ENCODE peak calls at places on chromosomes 11 and 22, in four cellular contexts. Q is BE2C, O is fibroblast of lung, V is GM23338. S is an unnamed sample.

GRCh38 chr11:82754410-82754809 is 20.7 kb upstream of the FAM181B start:
- DNase-seq in O (no peak), Q (no peak), V (no peak), S (no peak)

GRCh38 chr11:44609028-44609782 is 43.7 kb downstream of the CD82 start:
- DNase-seq in V (no peak), Q (no peak), O (no peak), S (no peak)

GRCh38 chr11:86064236-86064803 is 4.6 kb downstream of the PICALM start:
- DNase-seq in V (no peak), O (no peak), Q (no peak), S (no peak)

GRCh38 chr11:76653674-76654309 is 16.8 kb downstream of the LRRC32 start:
- DNase-seq in O (peak; percentile 99), Q (no peak), V (no peak), S (peak; percentile 5)

GRCh38 chr11:27720277-27720830 is 20.1 kb upstream of the BDNF start:
- DNase-seq in Q (no peak), V (peak; percentile 96), O (peak; percentile 65), S (peak; percentile 40)

GRCh38 chr11:87265132-87265531 is 227.4 kb downstream of the TMEM135 start:
- DNase-seq in V (no peak), O (peak; percentile 51), Q (no peak), S (no peak)

GRCh38 chr22:50696799-50697561 is 24.4 kb downstream of the SHANK3 start:
- DNase-seq in Q (peak; percentile 19), O (peak; percentile 11), V (peak; percentile 74), S (peak; percentile 62)

GRCh38 chr11:123190504-123190903 is 4.5 kb downstream of the CLMP start:
- DNase-seq in V (no peak), O (no peak), Q (no peak), S (no peak)

GRCh38 chr11:121435796-121436511 is 16.2 kb upstream of the SORL1 start:
- DNase-seq in Q (no peak), V (no peak), O (no peak), S (no peak)

GRCh38 chr22:50246242-50247175 is 1.7 kb upstream of the TUBGCP6 start:
- DNase-seq in V (peak; percentile 54), O (no peak), Q (no peak), S (no peak)

DNA sequence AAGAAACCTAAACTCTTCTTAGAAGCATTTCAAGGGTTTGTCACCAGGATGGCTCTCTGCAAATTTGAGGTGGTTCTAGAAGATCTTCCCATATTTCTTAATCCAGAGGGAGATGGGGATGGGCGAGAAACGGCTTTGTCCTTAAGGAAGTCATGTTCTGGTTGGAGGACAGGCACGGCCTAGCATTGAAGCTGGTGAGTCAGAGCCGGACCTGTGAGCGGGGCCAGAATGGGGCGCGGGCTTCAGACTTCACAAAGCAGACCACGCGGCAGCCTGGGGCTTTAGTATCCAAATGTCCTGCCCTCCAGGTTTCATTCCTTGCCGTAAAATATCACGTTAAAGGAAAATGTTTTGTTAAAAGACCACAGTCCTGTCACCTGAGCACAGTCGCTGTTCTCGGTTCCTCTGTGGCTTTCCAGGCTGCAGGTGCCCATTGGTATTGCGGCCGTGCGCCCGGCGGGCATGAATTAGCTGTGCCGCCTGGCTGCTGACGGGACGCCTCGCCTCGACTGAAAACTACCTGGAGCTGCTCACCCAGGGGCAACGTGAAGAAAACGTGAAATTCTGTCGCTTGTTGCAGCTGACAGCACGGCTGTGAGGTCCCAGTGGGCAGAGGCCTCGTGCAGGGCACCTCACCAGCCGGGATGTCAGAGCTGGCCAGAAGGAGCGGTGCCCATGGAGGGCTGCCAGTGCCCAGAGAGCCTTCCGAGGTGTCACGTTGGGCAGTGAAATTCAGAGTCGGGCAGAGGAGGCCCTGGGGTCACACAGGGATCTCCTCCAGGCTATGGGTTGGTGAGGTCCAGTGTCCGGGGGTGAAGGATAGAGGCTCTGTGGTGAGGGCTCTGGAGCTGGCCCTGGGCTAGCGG is 59.0 kb downstream of the LRP5 start:
- DNase-seq in V (no peak), O (no peak), Q (no peak), S (no peak)
- TF ChIP-seq CTCF in V (no peak), O (no peak), Q (no peak), S (no peak)

GRCh38 chr22:25367756-25368155 is 148.3 kb downstream of the CRYBB2 start:
- DNase-seq in V (no peak), Q (no peak), O (no peak), S (no peak)

GRCh38 chr22:25366876-25367466 is 147.5 kb downstream of the CRYBB2 start:
- DNase-seq in V (no peak), Q (no peak), O (peak; percentile 10), S (no peak)

GRCh38 chr22:25364736-25365241 is 145.3 kb downstream of the CRYBB2 start:
- DNase-seq in V (no peak), O (no peak), Q (no peak), S (peak; percentile 15)

GRCh38 chr22:25365491-25366261 is 146.2 kb downstream of the CRYBB2 start:
- DNase-seq in O (no peak), V (no peak), Q (no peak), S (peak; percentile 42)

DNA sequence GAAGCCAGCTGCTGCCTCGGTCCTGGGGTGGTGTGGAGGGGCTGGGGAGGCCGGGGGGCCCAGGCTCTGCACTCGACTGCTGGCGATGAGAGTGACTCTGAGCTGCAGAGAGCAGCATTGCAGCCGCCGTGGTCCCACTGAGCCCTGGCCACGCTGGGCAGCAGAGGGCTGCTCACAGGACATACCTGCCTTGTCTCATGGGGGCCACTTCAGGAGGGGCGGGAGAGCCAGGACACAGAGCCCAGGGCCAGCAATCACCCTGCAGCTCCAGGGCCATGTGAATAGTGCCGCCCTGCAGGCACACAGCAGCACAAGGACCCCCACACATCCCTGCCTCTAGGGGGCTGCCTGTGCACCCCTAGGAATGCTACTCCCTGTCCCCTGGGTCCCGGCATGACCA is 147.0 kb downstream of the CRYBB2 start:
- DNase-seq in O (no peak), Q (no peak), V (peak; percentile 43), S (no peak)
- TF ChIP-seq CTCF in O (no peak), Q (peak; percentile 7), V (peak; percentile 38), S (peak; percentile 27)

DNA sequence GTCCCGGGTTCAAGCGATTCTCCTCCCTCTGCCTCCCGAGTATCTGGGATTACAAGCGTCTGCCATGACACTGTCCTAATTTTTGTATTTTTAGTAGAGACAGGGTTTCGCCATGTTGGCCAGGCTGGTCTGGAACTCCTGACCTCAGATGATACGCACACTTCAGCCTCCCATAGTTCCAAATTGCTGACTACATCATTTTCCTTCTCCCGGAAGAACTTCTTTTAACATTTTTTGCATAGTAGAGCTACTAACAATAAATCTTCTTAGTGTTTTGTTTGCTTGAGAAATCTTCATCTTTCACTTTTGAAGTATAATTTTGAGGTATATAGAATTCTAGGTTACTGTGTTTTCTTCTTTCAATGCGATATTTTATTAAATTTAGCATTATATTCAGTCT is 1415.1 kb upstream of the RAG2 start:
- DNase-seq in V (no peak), O (no peak), Q (no peak), S (no peak)
- TF ChIP-seq CTCF in V (no peak), O (no peak), Q (no peak), S (no peak)

GRCh38 chr11:32892355-32893090 is at the start of gene QSER1:
- DNase-seq in Q (peak; percentile 70), V (peak; percentile 75), O (peak; percentile 54), S (peak; percentile 80)

GRCh38 chr11:32891657-32892354 is 805 bp upstream of the QSER1 start:
- DNase-seq in O (peak; percentile 25), Q (peak; percentile 4), V (peak; percentile 79), S (no peak)

GRCh38 chr11:32893091-32893946 is 708 bp downstream of the QSER1 start:
- DNase-seq in Q (peak; percentile 67), O (peak; percentile 27), V (peak; percentile 82), S (peak; percentile 86)

GRCh38 chr11:32895471-32895870 is 2.9 kb downstream of the QSER1 start:
- DNase-seq in Q (no peak), V (no peak), O (no peak), S (no peak)

DNA sequence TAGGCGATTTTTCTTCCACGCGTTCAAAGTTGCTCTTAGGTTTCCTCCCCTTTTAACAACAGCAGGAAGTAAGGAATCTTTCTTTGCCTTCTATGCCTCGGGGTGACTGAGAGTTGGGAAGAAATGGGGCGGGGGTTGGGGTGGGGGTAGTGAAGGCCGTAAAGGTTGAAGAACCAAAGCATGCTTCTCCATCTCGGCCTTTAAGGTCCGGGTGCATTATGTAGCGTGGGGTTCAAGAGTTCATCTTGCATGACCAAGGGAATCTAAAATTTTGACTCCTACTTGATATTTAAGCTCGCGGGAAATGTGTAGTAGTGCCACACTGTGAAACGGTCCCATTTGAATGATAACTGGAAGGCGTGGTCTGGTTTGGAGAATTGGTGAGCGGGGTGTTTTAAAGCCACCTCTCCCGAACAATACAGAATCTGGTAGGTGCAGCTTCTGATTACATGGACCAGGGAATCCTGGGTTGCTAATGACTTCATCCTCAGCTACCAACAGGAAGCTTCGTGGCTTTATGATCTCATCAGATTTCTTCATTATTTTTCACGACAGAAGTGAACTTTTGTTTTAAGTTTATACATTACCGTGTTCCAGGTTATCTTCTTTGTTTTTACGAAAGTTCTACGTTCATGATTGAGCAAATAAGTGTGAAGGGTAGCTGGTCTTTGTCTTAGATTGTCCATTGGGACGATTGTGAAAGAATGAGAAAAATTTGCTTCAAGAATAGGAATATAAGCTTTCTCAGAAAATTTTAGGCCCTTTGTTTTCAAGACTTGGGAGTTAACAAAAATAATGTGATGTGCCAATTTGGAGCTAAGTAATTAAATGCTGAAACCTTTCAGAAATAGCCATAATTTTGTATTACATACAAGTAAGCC is 1.6 kb downstream of the QSER1 start:
- DNase-seq in Q (peak; percentile 13), V (peak; percentile 76), O (peak; percentile 81), S (peak; percentile 24)
- TF ChIP-seq CTCF in Q (no peak), V (no peak), O (no peak), S (no peak)

GRCh38 chr11:117316197-117316961 is at the start of gene BACE1:
- DNase-seq in V (peak; percentile 97), Q (peak; percentile 92), O (peak; percentile 88), S (peak; percentile 87)
- TF ChIP-seq CTCF in V (peak; percentile 39), Q (peak; percentile 59), O (peak; percentile 38), S (no peak)

GRCh38 chr22:41563051-41563711 is 2.4 kb downstream of the CSDC2 start:
- DNase-seq in V (peak; percentile 32), Q (peak; percentile 30), O (peak; percentile 84), S (peak; percentile 37)

GRCh38 chr22:41561788-41562187 is 978 bp downstream of the CSDC2 start:
- DNase-seq in Q (no peak), V (no peak), O (no peak), S (no peak)

GRCh38 chr22:41562461-41562860 is 1.7 kb downstream of the CSDC2 start:
- DNase-seq in V (no peak), O (no peak), Q (no peak), S (peak; percentile 46)

GRCh38 chr22:41560095-41560487 is 719 bp upstream of the CSDC2 start:
- DNase-seq in Q (peak; percentile 44), V (no peak), O (no peak), S (peak; percentile 33)

DNA sequence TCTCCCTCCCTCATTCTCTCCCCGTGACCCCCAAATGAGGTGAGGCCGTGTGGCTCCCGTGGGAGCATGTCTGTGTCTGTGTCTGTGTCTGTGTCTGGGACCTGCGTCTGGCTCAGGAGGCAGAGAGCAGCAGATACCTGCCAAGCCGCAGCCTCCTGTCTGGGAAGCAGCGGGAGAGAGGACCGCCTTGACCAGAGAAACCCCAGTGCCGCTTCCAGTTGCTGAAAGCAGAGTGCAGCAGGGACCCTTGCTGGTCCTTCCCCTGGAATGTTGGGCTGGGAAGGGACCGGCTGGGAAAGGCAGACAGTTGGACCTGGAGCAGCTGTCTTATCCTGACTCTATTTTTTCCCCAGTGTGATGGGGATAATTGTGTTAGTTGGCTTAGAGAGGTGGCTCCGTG is 525 bp downstream of the CSDC2 start:
- DNase-seq in Q (peak; percentile 53), V (peak; percentile 47), O (no peak), S (peak; percentile 56)
- TF ChIP-seq CTCF in Q (no peak), V (no peak), O (no peak), S (no peak)